ENCODE peak calls at places on chromosome 18, in eight cellular contexts. R, I, E, M, X, F, Q and H are unnamed samples.

GRCh38 chr18:59383831-59384230 is 24.8 kb upstream of the LMAN1 start:
- DNase-seq in R (no peak), Q (no peak), X (no peak), M (no peak), F (no peak), E (no peak), I (no peak), H (no peak)

GRCh38 chr18:66632771-66633170 is 28.9 kb upstream of the CDH19 start:
- DNase-seq in X (no peak), M (no peak), E (no peak), Q (no peak), F (peak; percentile 11), I (no peak), R (no peak), H (no peak)

GRCh38 chr18:44637210-44638051 is 43.3 kb upstream of the SETBP1 start:
- DNase-seq in F (peak; percentile 74), I (no peak), R (no peak), Q (peak; percentile 70), X (no peak), E (no peak), M (no peak), H (no peak)

GRCh38 chr18:8381801-8382459 is 227.3 kb upstream of the RAB12 start:
- DNase-seq in F (peak; percentile 69), I (no peak), X (no peak), E (no peak), R (no peak), M (no peak), Q (no peak), H (no peak)

GRCh38 chr18:29488617-29489016 is 1311.7 kb upstream of the CDH2 start:
- DNase-seq in M (no peak), E (no peak), X (no peak), R (no peak), Q (peak; percentile 1), I (no peak), F (peak; percentile 1), H (no peak)

GRCh38 chr18:8657050-8657820 is 48.0 kb downstream of the RAB12 start:
- DNase-seq in F (no peak), R (no peak), M (no peak), Q (no peak), E (no peak), X (no peak), I (no peak), H (no peak)

GRCh38 chr18:55500316-55501086 is 87.5 kb downstream of the TCF4 start:
- DNase-seq in I (no peak), Q (peak; percentile 89), X (no peak), E (no peak), M (no peak), R (no peak), F (peak; percentile 97), H (no peak)

GRCh38 chr18:30675905-30676620 is 366.5 kb downstream of the DSC3 start:
- DNase-seq in X (no peak), E (no peak), F (no peak), Q (no peak), I (no peak), R (no peak), M (no peak), H (no peak)

GRCh38 chr18:79566841-79567370 is 112.7 kb upstream of the CTDP1 start:
- DNase-seq in M (no peak), F (no peak), X (peak; percentile 4), E (peak; percentile 21), R (no peak), I (no peak), Q (no peak), H (no peak)

GRCh38 chr18:77131100-77131651 is 1.4 kb downstream of the MBP start:
- DNase-seq in X (peak; percentile 61), Q (no peak), R (no peak), E (peak; percentile 89), I (peak; percentile 46), F (no peak), M (peak; percentile 46), H (peak; percentile 53)

GRCh38 chr18:45775241-45775676 is 50.2 kb upstream of the SIGLEC15 start:
- DNase-seq in X (peak; percentile 76), E (peak; percentile 86), F (peak; percentile 74), M (peak; percentile 61), Q (peak; percentile 86), R (peak; percentile 77), I (peak; percentile 75), H (peak; percentile 69)
- H3K4me1 ChIP-seq in X (no peaks in the 10 kb centered on the region), E (peaks cover 4% of the 10 kb centered on the region), F (peaks cover 29% of the 10 kb centered on the region), M (peaks cover 8% of the 10 kb centered on the region), Q (peaks cover 68% of the 10 kb centered on the region), R (no peaks in the 10 kb centered on the region), I (no peaks in the 10 kb centered on the region), H (no peaks in the 10 kb centered on the region)

DNA sequence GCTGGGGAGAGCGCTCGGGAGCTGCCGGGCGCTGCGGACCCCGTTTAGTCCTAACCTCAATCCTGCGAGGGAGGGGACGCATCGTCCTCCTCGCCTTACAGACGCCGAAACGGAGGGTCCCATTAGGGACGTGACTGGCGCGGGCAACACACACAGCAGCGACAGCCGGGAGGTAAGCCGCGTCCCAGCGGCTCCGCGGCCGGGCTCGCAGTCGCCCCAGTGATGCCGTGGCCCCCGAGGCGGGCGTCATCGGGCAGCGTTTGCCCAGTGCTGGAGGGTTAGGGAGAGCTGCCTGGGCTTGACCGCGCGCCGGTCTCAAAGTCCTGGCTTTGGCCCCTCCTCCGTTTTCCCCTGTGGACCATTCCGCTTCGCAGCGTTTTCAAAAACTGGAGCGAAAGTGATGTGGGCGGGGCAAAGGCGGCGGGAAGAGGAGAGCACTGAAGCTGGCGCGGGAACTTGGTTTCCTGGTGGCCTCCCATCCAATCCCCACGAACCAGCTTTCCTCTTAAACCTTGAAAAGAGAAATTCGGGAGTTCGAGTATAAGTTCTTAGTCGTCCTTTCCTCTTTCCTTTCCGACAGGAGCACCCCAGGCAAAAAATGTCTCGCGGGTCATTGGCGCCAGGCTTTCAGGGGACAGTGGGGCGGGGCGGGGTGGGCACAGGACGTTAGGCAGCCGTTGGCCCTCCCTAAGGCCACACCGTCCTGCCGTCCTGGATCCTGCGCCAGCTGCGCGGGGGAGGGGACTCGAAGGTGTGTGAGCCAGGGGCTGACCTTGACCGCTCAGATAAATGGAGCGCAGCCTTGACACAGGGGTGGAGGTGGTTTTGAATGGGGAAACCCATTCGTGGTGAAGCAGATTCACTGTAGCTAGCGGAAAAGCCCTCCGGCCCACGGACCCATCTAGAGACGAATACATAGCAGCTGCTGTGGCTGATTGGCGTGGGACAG is 819 bp downstream of the TYMS start:
- DNase-seq in X (peak; percentile 77), E (peak; percentile 87), M (peak; percentile 91), F (peak; percentile 78), I (peak; percentile 88), R (peak; percentile 84), Q (peak; percentile 94), H (peak; percentile 96)
- H3K27ac ChIP-seq in X (no peak overlapping the region), E (no peak overlapping the region), M (peak overlapping the region; percentile 62), F (peak overlapping the region; percentile 60), I (peak overlapping the region; percentile 46), R (peak overlapping the region; percentile 73), Q (peak overlapping the region; percentile 32), H (peak overlapping the region; percentile 89)

GRCh38 chr18:3455938-3456685 is 6.1 kb downstream of the TGIF1 start:
- DNase-seq in E (no peak), X (no peak), I (no peak), Q (peak; percentile 72), M (peak; percentile 48), R (no peak), F (peak; percentile 74), H (peak; percentile 57)

GRCh38 chr18:3458378-3458777 is 8.4 kb downstream of the TGIF1 start:
- DNase-seq in M (no peak), X (no peak), F (no peak), E (no peak), Q (no peak), I (no peak), R (no peak), H (no peak)

GRCh38 chr18:3458952-3459853 is 9.2 kb downstream of the TGIF1 start:
- DNase-seq in Q (peak; percentile 83), X (no peak), F (peak; percentile 85), E (no peak), M (no peak), I (no peak), R (no peak), H (no peak)

GRCh38 chr18:3456686-3457069 is 6.7 kb downstream of the TGIF1 start:
- DNase-seq in Q (no peak), I (no peak), X (no peak), E (no peak), R (no peak), F (no peak), M (no peak), H (peak; percentile 58)

DNA sequence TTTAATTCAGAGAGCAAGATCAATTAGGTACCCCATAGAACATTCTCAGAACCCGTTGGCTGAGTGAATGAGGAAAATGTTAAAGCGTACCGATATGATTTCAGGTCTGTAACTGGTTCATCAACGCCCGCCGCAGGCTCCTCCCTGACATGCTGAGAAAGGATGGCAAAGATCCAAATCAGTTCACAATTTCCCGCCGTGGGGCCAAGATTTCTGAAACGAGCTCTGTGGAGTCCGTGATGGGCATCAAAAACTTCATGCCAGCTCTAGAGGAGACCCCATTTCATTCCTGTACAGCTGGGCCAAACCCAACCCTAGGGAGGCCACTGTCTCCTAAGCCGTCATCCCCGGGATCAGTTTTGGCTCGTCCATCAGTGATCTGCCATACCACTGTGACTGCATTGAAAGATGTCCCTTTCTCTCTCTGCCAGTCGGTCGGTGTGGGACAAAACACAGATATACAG is 7.3 kb downstream of the TGIF1 start:
- DNase-seq in R (peak; percentile 35), X (no peak), F (no peak), M (peak; percentile 57), E (no peak), I (peak; percentile 29), Q (no peak), H (peak; percentile 66)
- H3K4me1 ChIP-seq in R (peaks cover 46% of the 10 kb centered on the region), X (peaks cover 32% of the 10 kb centered on the region), F (peaks cover 50% of the 10 kb centered on the region), M (peaks cover 65% of the 10 kb centered on the region), E (no peaks in the 10 kb centered on the region), I (peaks cover 64% of the 10 kb centered on the region), Q (peaks cover 51% of the 10 kb centered on the region), H (peaks cover 13% of the 10 kb centered on the region)

GRCh38 chr18:46260016-46260878 is 156.1 kb downstream of the HAUS1 start:
- DNase-seq in R (no peak), X (no peak), Q (peak; percentile 78), M (no peak), I (no peak), F (peak; percentile 95), E (no peak), H (no peak)
- H3K27ac ChIP-seq in R (peak overlapping the region; percentile 26), X (peak overlapping the region; percentile 70), Q (peak overlapping the region; percentile 56), M (no peak overlapping the region), I (no peak overlapping the region), F (peak overlapping the region; percentile 87), E (peak overlapping the region; percentile 67), H (no peak overlapping the region)